ENCODE peak calls at places on chromosome 13, in four cellular contexts. One of them, this sample, is unnamed.

GRCh38 chr13:25752957-25753540 is 298.8 kb downstream of the SHISA2 start:
- DNase-seq in stomach: peak
- DNase-seq in tibial nerve: peak
- DNase-seq in A549: no peak
- DNase-seq in this sample: no peak

GRCh38 chr13:30179547-30180256 is 127.6 kb downstream of the KATNAL1 start:
- DNase-seq in stomach: no peak
- DNase-seq in tibial nerve: no peak
- DNase-seq in A549: no peak
- DNase-seq in this sample: no peak

GRCh38 chr13:109160357-109160756 is 530.9 kb downstream of the MYO16 start:
- DNase-seq in stomach: no peak
- DNase-seq in tibial nerve: no peak
- DNase-seq in A549: no peak
- DNase-seq in this sample: no peak

GRCh38 chr13:96091164-96091931 is 1.4 kb downstream of the HS6ST3 start:
- DNase-seq in stomach: peak
- DNase-seq in tibial nerve: no peak
- DNase-seq in A549: no peak
- DNase-seq in this sample: no peak

GRCh38 chr13:32940601-32941000 is 75.6 kb upstream of the KL start:
- DNase-seq in stomach: no peak
- DNase-seq in tibial nerve: no peak
- DNase-seq in A549: no peak
- DNase-seq in this sample: peak

GRCh38 chr13:110850006-110850405 is 64.9 kb downstream of the ANKRD10 start:
- DNase-seq in stomach: no peak
- DNase-seq in tibial nerve: no peak
- DNase-seq in A549: no peak
- DNase-seq in this sample: no peak

GRCh38 chr13:74586839-74587238 is 452.6 kb upstream of the KLF12 start:
- DNase-seq in stomach: no peak
- DNase-seq in tibial nerve: no peak
- DNase-seq in A549: no peak
- DNase-seq in this sample: no peak

GRCh38 chr13:30577381-30577780 is 40.3 kb upstream of the USPL1 start:
- DNase-seq in stomach: no peak
- DNase-seq in tibial nerve: no peak
- DNase-seq in A549: no peak
- DNase-seq in this sample: no peak

GRCh38 chr13:51501592-51502205 is 48.9 kb upstream of the INTS6 start:
- DNase-seq in stomach: no peak
- DNase-seq in tibial nerve: no peak
- DNase-seq in A549: no peak
- DNase-seq in this sample: no peak

GRCh38 chr13:75800545-75800944 is 164.4 kb downstream of the LMO7 start:
- DNase-seq in stomach: no peak
- DNase-seq in tibial nerve: no peak
- DNase-seq in A549: no peak
- DNase-seq in this sample: no peak

GRCh38 chr13:89401209-89401810 is 1730.1 kb downstream of the SLITRK5 start:
- DNase-seq in stomach: no peak
- DNase-seq in tibial nerve: no peak
- DNase-seq in A549: no peak
- DNase-seq in this sample: no peak

GRCh38 chr13:79782541-79783216 is 301.7 kb downstream of the NDFIP2 start:
- DNase-seq in stomach: peak
- DNase-seq in tibial nerve: peak
- DNase-seq in A549: no peak
- DNase-seq in this sample: peak

GRCh38 chr13:113448885-113449692 is 4.2 kb downstream of the ADPRHL1 start:
- DNase-seq in stomach: peak
- DNase-seq in tibial nerve: no peak
- DNase-seq in A549: peak
- DNase-seq in this sample: peak

GRCh38 chr13:42110410-42111155 is 62.1 kb downstream of the DGKH start:
- DNase-seq in stomach: no peak
- DNase-seq in tibial nerve: no peak
- DNase-seq in A549: peak
- DNase-seq in this sample: no peak

GRCh38 chr13:112619730-112620639 is 32.0 kb upstream of the TUBGCP3 start:
- DNase-seq in stomach: no peak
- DNase-seq in tibial nerve: no peak
- DNase-seq in A549: no peak
- DNase-seq in this sample: no peak

GRCh38 chr13:54445865-54446264 is 1417.3 kb downstream of the OLFM4 start:
- DNase-seq in stomach: no peak
- DNase-seq in tibial nerve: no peak
- DNase-seq in A549: no peak
- DNase-seq in this sample: no peak

GRCh38 chr13:33401238-33401637 is 115.7 kb upstream of the STARD13 start:
- DNase-seq in stomach: peak
- DNase-seq in tibial nerve: no peak
- DNase-seq in A549: no peak
- DNase-seq in this sample: no peak

GRCh38 chr13:28719656-28720055 is 886 bp upstream of the SLC46A3 start:
- DNase-seq in stomach: no peak
- DNase-seq in tibial nerve: no peak
- DNase-seq in A549: no peak
- DNase-seq in this sample: no peak

GRCh38 chr13:79741006-79741405 is 260.1 kb downstream of the NDFIP2 start:
- DNase-seq in stomach: no peak
- DNase-seq in tibial nerve: no peak
- DNase-seq in A549: no peak
- DNase-seq in this sample: peak

GRCh38 chr13:31485651-31486051 is 253.7 kb upstream of the RXFP2 start:
- DNase-seq in stomach: no peak
- DNase-seq in tibial nerve: no peak
- DNase-seq in A549: no peak
- DNase-seq in this sample: no peak

GRCh38 chr13:78732445-78733017 is 73.6 kb upstream of the OBI1 start:
- DNase-seq in stomach: no peak
- DNase-seq in tibial nerve: no peak
- DNase-seq in A549: no peak
- DNase-seq in this sample: no peak

GRCh38 chr13:101298517-101298916 is 117.8 kb downstream of the NALCN start:
- DNase-seq in stomach: no peak
- DNase-seq in tibial nerve: no peak
- DNase-seq in A549: no peak
- DNase-seq in this sample: no peak

GRCh38 chr13:98284677-98285076 is 107.6 kb upstream of the RNF113B start:
- DNase-seq in stomach: no peak
- DNase-seq in tibial nerve: no peak
- DNase-seq in A549: no peak
- DNase-seq in this sample: no peak

GRCh38 chr13:34011552-34012085 is 193.7 kb downstream of the RFC3 start:
- DNase-seq in stomach: no peak
- DNase-seq in tibial nerve: no peak
- DNase-seq in A549: peak
- DNase-seq in this sample: no peak

GRCh38 chr13:102847272-102848234 is 1.7 kb downstream of the ERCC5 start:
- DNase-seq in stomach: no peak
- DNase-seq in tibial nerve: no peak
- DNase-seq in A549: no peak
- DNase-seq in this sample: no peak

GRCh38 chr13:66794340-66795031 is 435.6 kb downstream of the PCDH9 start:
- DNase-seq in stomach: no peak
- DNase-seq in tibial nerve: no peak
- DNase-seq in A549: no peak
- DNase-seq in this sample: no peak

GRCh38 chr13:98239156-98240076 is 62.3 kb upstream of the RNF113B start:
- DNase-seq in stomach: no peak
- DNase-seq in tibial nerve: no peak
- DNase-seq in A549: no peak
- DNase-seq in this sample: no peak

GRCh38 chr13:27124571-27124970 is 47.0 kb downstream of the USP12 start:
- DNase-seq in stomach: no peak
- DNase-seq in tibial nerve: no peak
- DNase-seq in A549: no peak
- DNase-seq in this sample: no peak

GRCh38 chr13:41515491-41516139 is 58.3 kb downstream of the RGCC start:
- DNase-seq in stomach: no peak
- DNase-seq in tibial nerve: no peak
- DNase-seq in A549: no peak
- DNase-seq in this sample: no peak

GRCh38 chr13:39557285-39557955 is 45.6 kb downstream of the LHFPL6 start:
- DNase-seq in stomach: no peak
- DNase-seq in tibial nerve: no peak
- DNase-seq in A549: no peak
- DNase-seq in this sample: no peak

GRCh38 chr13:30143671-30144400 is 163.5 kb downstream of the KATNAL1 start:
- DNase-seq in stomach: no peak
- DNase-seq in tibial nerve: no peak
- DNase-seq in A549: no peak
- DNase-seq in this sample: no peak

GRCh38 chr13:91722267-91722884 is 324.0 kb downstream of the GPC5 start:
- DNase-seq in stomach: no peak
- DNase-seq in tibial nerve: no peak
- DNase-seq in A549: no peak
- DNase-seq in this sample: no peak

GRCh38 chr13:76885203-76886004 is 801 bp downstream of the KCTD12 start:
- DNase-seq in stomach: peak
- DNase-seq in tibial nerve: peak
- DNase-seq in A549: peak
- DNase-seq in this sample: peak

GRCh38 chr13:39263033-39263432 is 224.8 kb downstream of the NHLRC3 start:
- DNase-seq in stomach: peak
- DNase-seq in tibial nerve: peak
- DNase-seq in A549: peak
- DNase-seq in this sample: peak

GRCh38 chr13:31032574-31033095 is 100.2 kb downstream of the TEX26 start:
- DNase-seq in stomach: no peak
- DNase-seq in tibial nerve: no peak
- DNase-seq in A549: no peak
- DNase-seq in this sample: no peak

GRCh38 chr13:71902676-71903075 is 35.7 kb upstream of the DACH1 start:
- DNase-seq in stomach: no peak
- DNase-seq in tibial nerve: no peak
- DNase-seq in A549: no peak
- DNase-seq in this sample: no peak

GRCh38 chr13:44649118-44649455 is 73.0 kb upstream of the TSC22D1 start:
- DNase-seq in stomach: no peak
- DNase-seq in tibial nerve: no peak
- DNase-seq in A549: no peak
- DNase-seq in this sample: no peak
- TF ChIP-seq EP300 in stomach: no peak
- TF ChIP-seq EP300 in tibial nerve: no peak
- TF ChIP-seq EP300 in A549: no peak
- TF ChIP-seq EP300 in this sample: no peak

GRCh38 chr13:65240773-65241172 is 1989.4 kb downstream of the PCDH9 start:
- DNase-seq in stomach: no peak
- DNase-seq in tibial nerve: no peak
- DNase-seq in A549: no peak
- DNase-seq in this sample: no peak

GRCh38 chr13:65236841-65237418 is 1993.2 kb downstream of the PCDH9 start:
- DNase-seq in stomach: no peak
- DNase-seq in tibial nerve: no peak
- DNase-seq in A549: no peak
- DNase-seq in this sample: no peak
- TF ChIP-seq EP300 in stomach: no peak
- TF ChIP-seq EP300 in tibial nerve: no peak
- TF ChIP-seq EP300 in A549: no peak
- TF ChIP-seq EP300 in this sample: no peak

DNA sequence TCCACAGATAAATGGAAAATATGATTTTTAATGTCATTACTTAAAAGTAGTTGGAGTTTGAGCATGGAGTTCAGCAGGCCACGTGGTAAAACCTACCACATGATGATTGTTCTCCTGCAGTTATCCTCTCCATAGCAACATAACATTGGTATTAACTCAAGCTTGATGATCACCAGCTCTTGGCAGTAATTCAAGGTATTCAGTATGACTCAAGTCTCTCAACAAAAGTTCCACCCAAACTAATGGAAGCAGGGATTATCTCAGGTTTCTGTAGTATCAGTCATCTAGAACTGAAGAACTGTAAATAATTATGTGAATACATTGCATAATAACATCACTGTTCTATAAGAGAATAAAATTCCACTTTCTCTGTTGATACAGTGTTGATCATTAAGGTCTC is 1092.5 kb downstream of the EFNB2 start:
- DNase-seq in stomach: no peak
- DNase-seq in tibial nerve: no peak
- DNase-seq in A549: peak
- DNase-seq in this sample: no peak
- TF ChIP-seq EP300 in stomach: no peak
- TF ChIP-seq EP300 in tibial nerve: no peak
- TF ChIP-seq EP300 in A549: no peak
- TF ChIP-seq EP300 in this sample: no peak

DNA sequence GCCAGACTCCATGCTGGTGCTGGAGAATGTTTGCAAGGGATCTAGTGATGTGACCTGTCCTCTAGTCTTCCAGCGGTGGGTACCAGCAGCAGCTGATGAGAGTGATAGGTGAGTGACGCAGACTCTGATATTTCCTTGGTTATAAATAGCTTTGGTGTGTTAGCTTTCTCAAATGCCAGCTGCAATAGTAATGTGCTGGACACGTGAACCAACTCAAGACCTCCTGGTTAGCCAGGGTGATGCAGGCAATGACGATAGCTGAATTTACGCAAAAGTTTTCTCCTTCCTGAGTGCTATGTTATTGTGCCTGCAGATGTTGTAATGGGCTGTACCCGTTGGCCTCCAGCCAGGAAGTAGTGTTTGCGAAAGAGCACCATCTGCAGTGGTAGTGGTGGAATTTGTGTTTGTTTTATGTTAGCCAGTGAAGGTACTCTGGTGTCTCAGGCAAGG is 129.5 kb downstream of the CYSLTR2 start:
- DNase-seq in stomach: peak
- DNase-seq in tibial nerve: peak
- DNase-seq in A549: peak
- DNase-seq in this sample: peak
- TF ChIP-seq EP300 in stomach: peak
- TF ChIP-seq EP300 in tibial nerve: peak
- TF ChIP-seq EP300 in A549: peak
- TF ChIP-seq EP300 in this sample: peak

DNA sequence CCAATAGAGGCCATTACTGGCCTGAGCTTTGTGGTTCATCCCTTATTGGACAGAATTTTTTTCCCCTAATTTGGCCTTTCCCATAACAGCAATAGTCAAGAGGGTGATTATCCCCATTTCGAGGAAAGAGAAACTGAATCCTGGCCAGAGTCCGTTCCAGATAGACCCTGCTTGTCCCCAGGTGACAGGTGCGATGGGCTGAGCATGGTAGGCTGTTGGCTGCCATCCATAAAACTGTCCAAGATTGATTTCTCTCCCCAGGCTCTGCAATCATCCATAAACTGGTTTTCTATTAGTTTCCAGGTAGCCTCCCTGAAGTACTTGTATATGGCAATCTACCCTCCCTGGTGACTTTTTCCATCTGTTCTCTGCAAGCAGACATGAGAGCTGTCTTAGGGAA is 25.4 kb downstream of the SERP2 start:
- DNase-seq in stomach: no peak
- DNase-seq in tibial nerve: no peak
- DNase-seq in A549: no peak
- DNase-seq in this sample: no peak
- TF ChIP-seq EP300 in stomach: no peak
- TF ChIP-seq EP300 in tibial nerve: no peak
- TF ChIP-seq EP300 in A549: no peak
- TF ChIP-seq EP300 in this sample: no peak

GRCh38 chr13:92959790-92960189 is 266.8 kb upstream of the GPC6 start:
- DNase-seq in stomach: no peak
- DNase-seq in tibial nerve: no peak
- DNase-seq in A549: no peak
- DNase-seq in this sample: no peak
- TF ChIP-seq EP300 in stomach: no peak
- TF ChIP-seq EP300 in tibial nerve: no peak
- TF ChIP-seq EP300 in A549: no peak
- TF ChIP-seq EP300 in this sample: no peak

This sample was measured in ovary.